ENCODE peak calls at places on chromosomes 4 and X, in seven cellular contexts. One of them, this sample, is unnamed.

GRCh38 chr4:184854673-184855072 is 28.9 kb upstream of the ACSL1 start:
- DNase-seq in foreskin fibroblast: no peak
- DNase-seq in bronchial epithelial cell: no peak
- DNase-seq in HFF-Myc: no peak
- DNase-seq in endodermal cell: no peak
- DNase-seq in MM.1S: no peak
- DNase-seq in kidney: no peak
- DNase-seq in this sample: no peak

GRCh38 chr4:16048639-16049448 is 35.0 kb downstream of the PROM1 start:
- DNase-seq in MM.1S: no peak
- DNase-seq in kidney: no peak
- DNase-seq in HFF-Myc: no peak
- DNase-seq in bronchial epithelial cell: no peak
- DNase-seq in endodermal cell: no peak
- DNase-seq in foreskin fibroblast: no peak
- DNase-seq in this sample: no peak

GRCh38 chr4:182861346-182861745 is 55.8 kb downstream of the DCTD start:
- DNase-seq in HFF-Myc: no peak
- DNase-seq in bronchial epithelial cell: no peak
- DNase-seq in MM.1S: no peak
- DNase-seq in foreskin fibroblast: no peak
- DNase-seq in kidney: no peak
- DNase-seq in endodermal cell: no peak
- DNase-seq in this sample: no peak

GRCh38 chrX:150697641-150698040 is 4.4 kb downstream of the MTMR1 start:
- DNase-seq in endodermal cell: no peak
- DNase-seq in MM.1S: no peak
- DNase-seq in foreskin fibroblast: no peak
- DNase-seq in bronchial epithelial cell: no peak
- DNase-seq in kidney: no peak
- DNase-seq in HFF-Myc: no peak
- DNase-seq in this sample: no peak

GRCh38 chr4:149203256-149204001 is 612.2 kb downstream of the IQCM start:
- DNase-seq in foreskin fibroblast: no peak
- DNase-seq in endodermal cell: no peak
- DNase-seq in kidney: no peak
- DNase-seq in bronchial epithelial cell: peak
- DNase-seq in HFF-Myc: no peak
- DNase-seq in MM.1S: no peak
- DNase-seq in this sample: no peak

GRCh38 chr4:3321295-3321889 is 28.6 kb downstream of the RGS12 start:
- DNase-seq in HFF-Myc: no peak
- DNase-seq in MM.1S: no peak
- DNase-seq in endodermal cell: peak
- DNase-seq in foreskin fibroblast: peak
- DNase-seq in kidney: peak
- DNase-seq in bronchial epithelial cell: no peak
- DNase-seq in this sample: no peak

GRCh38 chrX:23344208-23344903 is 9.7 kb downstream of the PTCHD1 start:
- DNase-seq in endodermal cell: peak
- DNase-seq in MM.1S: no peak
- DNase-seq in foreskin fibroblast: no peak
- DNase-seq in kidney: no peak
- DNase-seq in HFF-Myc: no peak
- DNase-seq in bronchial epithelial cell: peak
- DNase-seq in this sample: no peak

GRCh38 chr4:158914178-158914577 is 145.4 kb downstream of the FNIP2 start:
- DNase-seq in foreskin fibroblast: peak
- DNase-seq in kidney: no peak
- DNase-seq in endodermal cell: no peak
- DNase-seq in HFF-Myc: no peak
- DNase-seq in MM.1S: no peak
- DNase-seq in bronchial epithelial cell: peak
- DNase-seq in this sample: no peak

GRCh38 chr4:94583938-94584641 is 132.3 kb downstream of the PDLIM5 start:
- DNase-seq in HFF-Myc: no peak
- DNase-seq in MM.1S: no peak
- DNase-seq in kidney: no peak
- DNase-seq in bronchial epithelial cell: no peak
- DNase-seq in foreskin fibroblast: no peak
- DNase-seq in endodermal cell: no peak
- DNase-seq in this sample: peak

GRCh38 chr4:2281575-2282343 is 19.9 kb upstream of the MXD4 start:
- DNase-seq in bronchial epithelial cell: no peak
- DNase-seq in foreskin fibroblast: no peak
- DNase-seq in MM.1S: peak
- DNase-seq in HFF-Myc: no peak
- DNase-seq in kidney: peak
- DNase-seq in endodermal cell: no peak
- DNase-seq in this sample: peak

GRCh38 chr4:140367738-140368137 is 5.7 kb upstream of the SCOC start:
- DNase-seq in MM.1S: no peak
- DNase-seq in foreskin fibroblast: peak
- DNase-seq in bronchial epithelial cell: peak
- DNase-seq in HFF-Myc: no peak
- DNase-seq in kidney: no peak
- DNase-seq in endodermal cell: no peak
- DNase-seq in this sample: no peak

GRCh38 chrX:119870626-119871131 is 854 bp downstream of the RNF113A start:
- DNase-seq in endodermal cell: peak
- DNase-seq in kidney: no peak
- DNase-seq in MM.1S: no peak
- DNase-seq in foreskin fibroblast: no peak
- DNase-seq in bronchial epithelial cell: no peak
- DNase-seq in HFF-Myc: no peak
- DNase-seq in this sample: peak

GRCh38 chrX:135740683-135741149 is 27.3 kb downstream of the CT45A3 start:
- DNase-seq in HFF-Myc: no peak
- DNase-seq in MM.1S: peak
- DNase-seq in bronchial epithelial cell: no peak
- DNase-seq in kidney: no peak
- DNase-seq in foreskin fibroblast: no peak
- DNase-seq in endodermal cell: peak
- DNase-seq in this sample: no peak

DNA sequence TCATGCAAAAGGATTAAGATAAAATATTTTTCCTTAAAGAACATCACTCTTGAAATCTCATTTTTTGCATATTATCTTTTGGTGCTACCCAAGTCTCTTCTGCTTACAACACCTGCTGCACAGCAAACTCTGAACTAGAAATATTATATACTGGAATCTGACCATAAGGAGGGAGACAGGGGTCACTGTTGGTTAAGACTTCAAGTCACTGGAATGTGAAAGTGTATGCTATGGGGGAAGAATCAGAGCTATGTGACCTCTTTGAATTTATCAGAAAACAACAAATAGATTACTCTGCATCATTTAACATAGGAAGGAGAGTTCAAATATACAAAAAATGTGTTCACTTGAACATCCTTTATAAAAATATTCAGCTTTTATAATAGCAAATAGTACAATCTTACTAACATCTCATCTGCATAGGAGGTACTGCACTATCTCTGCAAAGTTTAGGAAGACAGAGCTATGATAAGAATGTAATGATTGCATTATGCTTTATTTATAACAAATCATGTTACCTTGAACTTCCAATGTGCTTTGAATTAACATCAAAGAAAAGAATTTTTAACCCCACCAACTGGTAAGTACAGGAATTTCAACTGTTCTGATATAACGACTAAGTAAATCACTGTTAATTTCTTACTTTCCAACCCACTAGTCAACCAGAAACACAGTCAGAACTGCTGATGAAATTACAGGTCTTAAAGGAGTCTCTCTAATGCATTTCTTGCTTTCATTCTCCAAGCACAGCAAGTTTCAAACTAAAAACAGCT is 69.8 kb downstream of the ZNF827 start:
- DNase-seq in foreskin fibroblast: no peak
- DNase-seq in kidney: no peak
- DNase-seq in MM.1S: peak
- DNase-seq in bronchial epithelial cell: no peak
- DNase-seq in endodermal cell: no peak
- DNase-seq in HFF-Myc: no peak
- DNase-seq in this sample: no peak
- TF ChIP-seq CTCF in foreskin fibroblast: peak
- TF ChIP-seq CTCF in kidney: peak
- TF ChIP-seq CTCF in MM.1S: peak
- TF ChIP-seq CTCF in bronchial epithelial cell: no peak
- TF ChIP-seq CTCF in endodermal cell: peak
- TF ChIP-seq CTCF in HFF-Myc: no peak
- TF ChIP-seq CTCF in this sample: no peak

GRCh38 chr4:171433674-171434073 is 379.5 kb upstream of the GALNTL6 start:
- DNase-seq in bronchial epithelial cell: no peak
- DNase-seq in endodermal cell: no peak
- DNase-seq in foreskin fibroblast: no peak
- DNase-seq in HFF-Myc: no peak
- DNase-seq in kidney: no peak
- DNase-seq in MM.1S: no peak
- DNase-seq in this sample: no peak
- TF ChIP-seq CTCF in bronchial epithelial cell: no peak
- TF ChIP-seq CTCF in endodermal cell: peak
- TF ChIP-seq CTCF in foreskin fibroblast: no peak
- TF ChIP-seq CTCF in HFF-Myc: no peak
- TF ChIP-seq CTCF in kidney: no peak
- TF ChIP-seq CTCF in MM.1S: no peak
- TF ChIP-seq CTCF in this sample: no peak

GRCh38 chr4:23455482-23455881 is 434.4 kb downstream of the PPARGC1A start:
- DNase-seq in MM.1S: no peak
- DNase-seq in endodermal cell: peak
- DNase-seq in kidney: no peak
- DNase-seq in foreskin fibroblast: no peak
- DNase-seq in HFF-Myc: no peak
- DNase-seq in bronchial epithelial cell: peak
- DNase-seq in this sample: no peak
- TF ChIP-seq CTCF in MM.1S: no peak
- TF ChIP-seq CTCF in endodermal cell: peak
- TF ChIP-seq CTCF in kidney: peak
- TF ChIP-seq CTCF in foreskin fibroblast: no peak
- TF ChIP-seq CTCF in HFF-Myc: no peak
- TF ChIP-seq CTCF in bronchial epithelial cell: peak
- TF ChIP-seq CTCF in this sample: no peak

DNA sequence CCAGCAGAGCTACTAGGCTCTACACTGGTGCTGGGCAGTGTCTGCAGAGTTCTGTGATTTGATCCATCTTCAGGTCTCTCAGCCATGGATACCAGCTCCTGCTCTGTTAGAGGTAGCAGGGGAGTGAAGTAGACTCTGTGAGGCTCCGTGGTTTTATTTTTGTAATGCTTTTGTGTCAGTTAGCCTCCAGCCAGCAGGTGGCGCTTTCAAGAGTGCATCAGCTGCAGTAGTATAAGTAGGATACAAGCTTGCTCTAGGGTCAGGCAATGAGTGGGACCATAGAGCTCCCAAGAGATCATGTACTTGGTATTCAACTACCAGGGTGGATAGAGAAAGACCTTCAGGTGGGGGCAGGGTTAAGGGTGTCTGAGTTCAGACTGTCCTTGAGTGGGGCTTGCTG is 362.5 kb upstream of the TRAM1L1 start:
- DNase-seq in MM.1S: peak
- DNase-seq in bronchial epithelial cell: no peak
- DNase-seq in endodermal cell: peak
- DNase-seq in kidney: no peak
- DNase-seq in foreskin fibroblast: no peak
- DNase-seq in HFF-Myc: no peak
- DNase-seq in this sample: no peak
- TF ChIP-seq CTCF in MM.1S: peak
- TF ChIP-seq CTCF in bronchial epithelial cell: no peak
- TF ChIP-seq CTCF in endodermal cell: peak
- TF ChIP-seq CTCF in kidney: no peak
- TF ChIP-seq CTCF in foreskin fibroblast: peak
- TF ChIP-seq CTCF in HFF-Myc: peak
- TF ChIP-seq CTCF in this sample: no peak

DNA sequence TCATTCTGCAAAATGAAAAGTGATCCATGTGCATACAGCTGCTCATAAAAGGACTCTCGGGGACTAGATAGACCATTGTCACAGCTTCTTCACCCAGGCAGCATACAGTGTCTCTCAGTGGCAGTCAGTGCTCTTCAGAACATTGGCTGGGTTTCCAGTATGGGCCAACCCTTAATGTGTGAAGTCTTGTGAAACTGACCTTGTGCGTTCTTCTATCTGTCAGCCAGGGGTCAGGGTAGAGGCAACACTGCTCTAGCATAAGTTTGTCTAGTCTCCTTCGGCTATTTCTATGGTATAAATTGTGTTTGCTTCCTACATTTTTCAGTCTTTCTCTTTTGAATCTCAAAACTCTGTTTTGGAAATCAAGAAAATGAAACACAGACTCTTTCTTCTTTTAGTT is 37.0 kb upstream of the SMIM31 start:
- DNase-seq in bronchial epithelial cell: peak
- DNase-seq in kidney: no peak
- DNase-seq in endodermal cell: peak
- DNase-seq in HFF-Myc: no peak
- DNase-seq in foreskin fibroblast: no peak
- DNase-seq in MM.1S: no peak
- DNase-seq in this sample: no peak
- TF ChIP-seq CTCF in bronchial epithelial cell: peak
- TF ChIP-seq CTCF in kidney: no peak
- TF ChIP-seq CTCF in endodermal cell: peak
- TF ChIP-seq CTCF in HFF-Myc: no peak
- TF ChIP-seq CTCF in foreskin fibroblast: no peak
- TF ChIP-seq CTCF in MM.1S: peak
- TF ChIP-seq CTCF in this sample: no peak

GRCh38 chr4:98193459-98194105 is 50.3 kb upstream of the STPG2 start:
- DNase-seq in endodermal cell: no peak
- DNase-seq in MM.1S: no peak
- DNase-seq in kidney: no peak
- DNase-seq in HFF-Myc: peak
- DNase-seq in bronchial epithelial cell: peak
- DNase-seq in foreskin fibroblast: no peak
- DNase-seq in this sample: no peak

GRCh38 chr4:98204236-98204553 is 57.0 kb upstream of the RAP1GDS1 start:
- DNase-seq in kidney: no peak
- DNase-seq in bronchial epithelial cell: no peak
- DNase-seq in HFF-Myc: no peak
- DNase-seq in foreskin fibroblast: no peak
- DNase-seq in endodermal cell: no peak
- DNase-seq in MM.1S: no peak
- DNase-seq in this sample: no peak

GRCh38 chr4:98203406-98204235 is 57.6 kb upstream of the RAP1GDS1 start:
- DNase-seq in foreskin fibroblast: no peak
- DNase-seq in endodermal cell: no peak
- DNase-seq in bronchial epithelial cell: no peak
- DNase-seq in kidney: no peak
- DNase-seq in HFF-Myc: no peak
- DNase-seq in MM.1S: peak
- DNase-seq in this sample: no peak

DNA sequence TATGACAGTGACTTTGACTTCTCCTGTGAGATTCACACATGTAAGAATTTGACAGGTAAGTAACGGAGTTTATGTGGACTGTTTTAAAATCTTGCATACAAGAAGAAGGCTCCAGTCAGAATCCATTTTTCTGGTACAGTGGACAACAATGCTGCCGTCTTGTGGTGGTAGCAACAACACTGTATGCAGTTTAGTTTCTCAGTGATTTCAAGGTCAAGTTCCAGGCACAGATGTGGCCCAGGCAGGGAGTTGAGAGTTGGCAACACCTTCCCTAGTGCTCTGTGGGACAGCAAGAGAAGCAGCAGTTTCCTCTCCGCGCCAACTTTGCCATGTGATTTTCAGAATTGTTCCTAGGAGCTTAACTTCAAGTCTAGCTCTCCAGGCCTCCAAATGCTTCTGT is 56.0 kb upstream of the STPG2 start:
- DNase-seq in MM.1S: no peak
- DNase-seq in bronchial epithelial cell: no peak
- DNase-seq in kidney: no peak
- DNase-seq in endodermal cell: no peak
- DNase-seq in foreskin fibroblast: no peak
- DNase-seq in HFF-Myc: no peak
- DNase-seq in this sample: no peak
- TF ChIP-seq CTCF in MM.1S: no peak
- TF ChIP-seq CTCF in bronchial epithelial cell: no peak
- TF ChIP-seq CTCF in kidney: peak
- TF ChIP-seq CTCF in endodermal cell: no peak
- TF ChIP-seq CTCF in foreskin fibroblast: no peak
- TF ChIP-seq CTCF in HFF-Myc: no peak
- TF ChIP-seq CTCF in this sample: no peak

GRCh38 chrX:17944833-17945497 is 83.9 kb upstream of the RAI2 start:
- DNase-seq in HFF-Myc: no peak
- DNase-seq in MM.1S: peak
- DNase-seq in bronchial epithelial cell: peak
- DNase-seq in kidney: no peak
- DNase-seq in endodermal cell: no peak
- DNase-seq in foreskin fibroblast: no peak
- DNase-seq in this sample: no peak
- TF ChIP-seq CTCF in HFF-Myc: peak
- TF ChIP-seq CTCF in MM.1S: peak
- TF ChIP-seq CTCF in bronchial epithelial cell: peak
- TF ChIP-seq CTCF in kidney: peak
- TF ChIP-seq CTCF in endodermal cell: peak
- TF ChIP-seq CTCF in foreskin fibroblast: peak
- TF ChIP-seq CTCF in this sample: no peak